ENCODE peak calls at places on chromosomes 6 and 20, in seven cellular contexts. One of them, this sample, is unnamed.

GRCh38 chr6:64681416-64682160 is 1025.4 kb downstream of the EYS start:
- DNase-seq in SJSA1: no peak
- DNase-seq in suprapubic skin: no peak
- DNase-seq in ovary: no peak
- DNase-seq in stomach: no peak
- DNase-seq in astrocyte: no peak
- DNase-seq in fibroblast of lung: no peak
- DNase-seq in this sample: no peak

GRCh38 chr6:108518714-108519576 is 41.8 kb upstream of the FOXO3 start:
- DNase-seq in SJSA1: no peak
- DNase-seq in suprapubic skin: no peak
- DNase-seq in ovary: no peak
- DNase-seq in stomach: no peak
- DNase-seq in astrocyte: no peak
- DNase-seq in fibroblast of lung: peak; percentile 25
- DNase-seq in this sample: no peak

GRCh38 chr20:37989601-37990001 is 43.7 kb downstream of the TTI1 start:
- DNase-seq in SJSA1: no peak
- DNase-seq in suprapubic skin: peak; percentile 43
- DNase-seq in ovary: no peak
- DNase-seq in stomach: peak; percentile 86
- DNase-seq in astrocyte: no peak
- DNase-seq in fibroblast of lung: no peak
- DNase-seq in this sample: peak; percentile 41

GRCh38 chr20:36604952-36605308 is 649 bp upstream of the RAB5IF start:
- DNase-seq in SJSA1: no peak
- DNase-seq in suprapubic skin: peak; percentile 83
- DNase-seq in ovary: peak; percentile 48
- DNase-seq in stomach: peak; percentile 41
- DNase-seq in astrocyte: no peak
- DNase-seq in fibroblast of lung: no peak
- DNase-seq in this sample: peak; percentile 28

GRCh38 chr6:5274231-5274630 is 12.9 kb downstream of the FARS2 start:
- DNase-seq in SJSA1: no peak
- DNase-seq in suprapubic skin: no peak
- DNase-seq in ovary: no peak
- DNase-seq in stomach: no peak
- DNase-seq in astrocyte: no peak
- DNase-seq in fibroblast of lung: no peak
- DNase-seq in this sample: no peak

GRCh38 chr6:36241728-36242127 is 28.1 kb upstream of the PNPLA1 start:
- DNase-seq in SJSA1: no peak
- DNase-seq in suprapubic skin: no peak
- DNase-seq in ovary: no peak
- DNase-seq in stomach: no peak
- DNase-seq in astrocyte: no peak
- DNase-seq in fibroblast of lung: peak; percentile 21
- DNase-seq in this sample: no peak

GRCh38 chr6:97282238-97282725 is 734 bp downstream of the MMS22L start:
- DNase-seq in SJSA1: no peak
- DNase-seq in suprapubic skin: no peak
- DNase-seq in ovary: no peak
- DNase-seq in stomach: no peak
- DNase-seq in astrocyte: no peak
- DNase-seq in fibroblast of lung: peak; percentile 7
- DNase-seq in this sample: no peak

GRCh38 chr20:57259179-57260021 is 7.0 kb downstream of the BMP7 start:
- DNase-seq in SJSA1: no peak
- DNase-seq in suprapubic skin: no peak
- DNase-seq in ovary: no peak
- DNase-seq in stomach: no peak
- DNase-seq in astrocyte: no peak
- DNase-seq in fibroblast of lung: no peak
- DNase-seq in this sample: no peak

GRCh38 chr6:28719275-28719940 is 193.7 kb downstream of the GPX5 start:
- DNase-seq in SJSA1: peak; percentile 50
- DNase-seq in suprapubic skin: no peak
- DNase-seq in ovary: no peak
- DNase-seq in stomach: no peak
- DNase-seq in astrocyte: no peak
- DNase-seq in fibroblast of lung: no peak
- DNase-seq in this sample: no peak

GRCh38 chr6:132797975-132798819 is at the start of gene SLC18B1:
- DNase-seq in SJSA1: peak; percentile 47
- DNase-seq in suprapubic skin: peak; percentile 87
- DNase-seq in ovary: peak; percentile 40
- DNase-seq in stomach: peak; percentile 60
- DNase-seq in astrocyte: no peak
- DNase-seq in fibroblast of lung: peak; percentile 34
- DNase-seq in this sample: peak; percentile 55

GRCh38 chr6:164927288-164928040 is 381.9 kb downstream of the C6orf118 start:
- DNase-seq in SJSA1: peak; percentile 61
- DNase-seq in suprapubic skin: no peak
- DNase-seq in ovary: peak; percentile 45
- DNase-seq in stomach: peak; percentile 69
- DNase-seq in astrocyte: peak; percentile 14
- DNase-seq in fibroblast of lung: peak; percentile 50
- DNase-seq in this sample: peak; percentile 64

GRCh38 chr20:39048000-39048696 is 86.0 kb downstream of the DHX35 start:
- DNase-seq in SJSA1: peak; percentile 72
- DNase-seq in suprapubic skin: no peak
- DNase-seq in ovary: peak; percentile 75
- DNase-seq in stomach: peak; percentile 86
- DNase-seq in astrocyte: peak; percentile 42
- DNase-seq in fibroblast of lung: peak; percentile 78
- DNase-seq in this sample: peak; percentile 87

GRCh38 chr20:2301164-2301622 is 5.4 kb downstream of the TGM3 start:
- DNase-seq in SJSA1: peak; percentile 68
- DNase-seq in suprapubic skin: peak; percentile 80
- DNase-seq in ovary: no peak
- DNase-seq in stomach: no peak
- DNase-seq in astrocyte: peak; percentile 11
- DNase-seq in fibroblast of lung: no peak
- DNase-seq in this sample: no peak

GRCh38 chr20:38325905-38326304 is 20.4 kb upstream of the LBP start:
- DNase-seq in SJSA1: no peak
- DNase-seq in suprapubic skin: no peak
- DNase-seq in ovary: no peak
- DNase-seq in stomach: no peak
- DNase-seq in astrocyte: no peak
- DNase-seq in fibroblast of lung: no peak
- DNase-seq in this sample: no peak

GRCh38 chr6:127868338-127868737 is 32.5 kb downstream of the THEMIS start:
- DNase-seq in SJSA1: no peak
- DNase-seq in suprapubic skin: no peak
- DNase-seq in ovary: no peak
- DNase-seq in stomach: no peak
- DNase-seq in astrocyte: no peak
- DNase-seq in fibroblast of lung: no peak
- DNase-seq in this sample: no peak

GRCh38 chr6:33962186-33962585 is 158.4 kb upstream of the MLN start:
- DNase-seq in SJSA1: no peak
- DNase-seq in suprapubic skin: peak; percentile 59
- DNase-seq in ovary: no peak
- DNase-seq in stomach: no peak
- DNase-seq in astrocyte: no peak
- DNase-seq in fibroblast of lung: peak; percentile 15
- DNase-seq in this sample: no peak

GRCh38 chr20:35739294-35740163 is 2.5 kb downstream of the RBM39 start:
- DNase-seq in SJSA1: no peak
- DNase-seq in suprapubic skin: no peak
- DNase-seq in ovary: no peak
- DNase-seq in stomach: no peak
- DNase-seq in astrocyte: peak; percentile 21
- DNase-seq in fibroblast of lung: peak; percentile 53
- DNase-seq in this sample: no peak

GRCh38 chr6:166627039-166627874 is at the start of gene RPS6KA2:
- DNase-seq in SJSA1: peak; percentile 100
- DNase-seq in suprapubic skin: peak; percentile 100
- DNase-seq in ovary: peak; percentile 100
- DNase-seq in stomach: peak; percentile 100
- DNase-seq in astrocyte: peak; percentile 99
- DNase-seq in fibroblast of lung: peak; percentile 99
- DNase-seq in this sample: peak; percentile 100

DNA sequence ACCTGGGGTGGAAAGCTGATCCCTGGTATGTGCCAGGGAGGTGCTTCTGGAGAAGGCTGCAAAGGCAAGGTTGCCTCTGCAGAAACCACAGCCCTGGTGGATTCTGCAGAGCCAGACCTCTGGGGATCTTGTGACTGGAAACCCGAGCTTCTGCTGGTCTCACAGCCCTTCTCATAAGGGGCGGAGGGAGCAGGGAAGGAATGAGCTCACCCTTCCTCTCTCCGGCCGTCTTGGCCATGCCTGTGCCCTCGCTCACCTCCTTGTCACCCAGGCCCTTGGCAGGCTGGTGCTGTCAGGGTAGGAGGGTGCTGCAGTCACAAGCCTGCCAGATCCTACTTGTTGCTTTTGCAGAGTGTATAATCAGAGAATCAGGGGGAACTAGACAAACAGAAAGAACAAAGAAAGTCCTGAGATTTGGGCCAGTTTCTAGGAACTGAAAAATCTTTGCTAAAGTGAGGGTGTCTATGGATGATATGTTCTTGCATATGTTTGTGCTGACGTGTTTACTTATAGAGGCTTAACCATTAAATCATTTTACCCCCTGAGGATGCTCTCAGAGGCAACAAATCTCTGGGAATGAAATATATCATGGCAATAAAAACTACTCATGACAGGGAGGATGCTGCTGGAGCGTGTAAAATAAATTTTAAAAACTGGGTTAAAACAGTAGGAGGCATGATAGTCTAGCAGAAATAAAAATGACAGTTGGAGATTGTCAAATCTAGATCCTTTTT is 244.9 kb upstream of the SOX4 start:
- DNase-seq in SJSA1: no peak
- DNase-seq in suprapubic skin: no peak
- DNase-seq in ovary: no peak
- DNase-seq in stomach: no peak
- DNase-seq in astrocyte: peak; percentile 74
- DNase-seq in fibroblast of lung: peak; percentile 69
- DNase-seq in this sample: peak; percentile 5
- H3K27ac ChIP-seq in SJSA1: no peak overlapping the region
- H3K27ac ChIP-seq in suprapubic skin: no peak overlapping the region
- H3K27ac ChIP-seq in ovary: no peak overlapping the region
- H3K27ac ChIP-seq in stomach: no peak overlapping the region
- H3K27ac ChIP-seq in astrocyte: no peak overlapping the region
- H3K27ac ChIP-seq in fibroblast of lung: no peak overlapping the region
- H3K27ac ChIP-seq in this sample: no peak overlapping the region

GRCh38 chr20:50477260-50477659 is 32.9 kb upstream of the PTPN1 start:
- DNase-seq in SJSA1: no peak
- DNase-seq in suprapubic skin: no peak
- DNase-seq in ovary: no peak
- DNase-seq in stomach: no peak
- DNase-seq in astrocyte: no peak
- DNase-seq in fibroblast of lung: no peak
- DNase-seq in this sample: no peak

GRCh38 chr20:50478162-50479036 is 31.8 kb upstream of the PTPN1 start:
- DNase-seq in SJSA1: peak; percentile 78
- DNase-seq in suprapubic skin: peak; percentile 86
- DNase-seq in ovary: peak; percentile 39
- DNase-seq in stomach: peak; percentile 73
- DNase-seq in astrocyte: peak; percentile 35
- DNase-seq in fibroblast of lung: peak; percentile 40
- DNase-seq in this sample: peak; percentile 75

GRCh38 chr20:50471231-50471630 is 39.0 kb upstream of the PTPN1 start:
- DNase-seq in SJSA1: no peak
- DNase-seq in suprapubic skin: no peak
- DNase-seq in ovary: no peak
- DNase-seq in stomach: peak; percentile 49
- DNase-seq in astrocyte: no peak
- DNase-seq in fibroblast of lung: no peak
- DNase-seq in this sample: no peak

GRCh38 chr20:50472693-50473610 is 37.2 kb upstream of the PTPN1 start:
- DNase-seq in SJSA1: no peak
- DNase-seq in suprapubic skin: no peak
- DNase-seq in ovary: no peak
- DNase-seq in stomach: no peak
- DNase-seq in astrocyte: no peak
- DNase-seq in fibroblast of lung: no peak
- DNase-seq in this sample: no peak

DNA sequence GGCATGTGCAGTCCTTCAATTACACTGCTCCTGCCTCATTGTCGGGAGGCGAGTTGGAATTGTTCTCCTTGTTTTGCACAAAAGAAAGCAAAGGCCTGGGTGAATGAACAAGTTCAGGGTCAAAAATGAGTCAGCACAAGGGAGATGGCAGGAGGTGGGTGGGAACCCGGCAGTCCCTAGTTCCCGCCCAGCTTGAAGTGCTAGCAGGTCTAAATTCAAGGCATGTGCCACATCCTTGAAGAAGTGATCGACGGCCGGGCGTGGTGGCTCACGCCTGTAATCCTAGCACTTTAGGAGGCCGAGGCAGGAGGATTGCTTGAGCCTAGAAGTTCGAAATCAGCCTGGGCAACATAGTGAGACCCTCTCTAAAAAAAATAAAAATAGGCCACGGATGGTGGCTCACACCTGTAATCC is 34.3 kb upstream of the PTPN1 start:
- DNase-seq in SJSA1: no peak
- DNase-seq in suprapubic skin: no peak
- DNase-seq in ovary: peak; percentile 76
- DNase-seq in stomach: peak; percentile 42
- DNase-seq in astrocyte: peak; percentile 46
- DNase-seq in fibroblast of lung: peak; percentile 61
- DNase-seq in this sample: no peak
- H3K27ac ChIP-seq in SJSA1: no peak overlapping the region
- H3K27ac ChIP-seq in suprapubic skin: no peak overlapping the region
- H3K27ac ChIP-seq in ovary: no peak overlapping the region
- H3K27ac ChIP-seq in stomach: no peak overlapping the region
- H3K27ac ChIP-seq in astrocyte: no peak overlapping the region
- H3K27ac ChIP-seq in fibroblast of lung: no peak overlapping the region
- H3K27ac ChIP-seq in this sample: no peak overlapping the region

DNA sequence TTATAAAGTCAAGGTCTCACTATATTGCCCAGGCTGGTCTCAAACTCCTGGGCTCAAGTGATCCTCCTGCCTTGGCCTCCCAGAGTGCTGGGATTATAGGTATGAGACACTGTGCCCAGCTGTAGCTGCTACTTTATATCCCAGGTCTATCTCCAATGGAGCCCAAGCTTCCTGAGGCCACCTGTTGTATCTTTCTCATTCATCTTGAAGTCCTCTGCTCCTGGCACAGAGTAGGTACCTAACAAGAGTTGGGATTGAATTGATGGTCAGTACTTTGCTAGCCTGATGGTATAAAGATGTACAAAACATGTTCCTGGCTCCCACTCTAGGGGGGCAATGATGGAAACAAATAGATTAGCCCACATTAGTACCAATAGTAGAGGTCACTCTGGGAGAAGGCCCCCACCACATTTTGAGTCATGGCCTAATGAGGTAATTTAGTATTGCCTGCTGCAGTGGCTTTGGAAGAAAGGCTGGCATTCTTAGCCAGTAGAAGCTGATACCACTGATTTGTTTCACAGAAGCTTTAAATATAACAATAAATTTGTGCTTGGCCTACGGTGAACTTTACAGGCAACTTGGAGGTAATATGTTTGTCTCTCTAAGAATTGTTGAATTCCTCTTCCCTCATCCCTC is 5.4 kb downstream of the PTPN1 start:
- DNase-seq in SJSA1: no peak
- DNase-seq in suprapubic skin: no peak
- DNase-seq in ovary: no peak
- DNase-seq in stomach: no peak
- DNase-seq in astrocyte: no peak
- DNase-seq in fibroblast of lung: no peak
- DNase-seq in this sample: no peak
- H3K27ac ChIP-seq in SJSA1: no peak overlapping the region
- H3K27ac ChIP-seq in suprapubic skin: no peak overlapping the region
- H3K27ac ChIP-seq in ovary: no peak overlapping the region
- H3K27ac ChIP-seq in stomach: peak overlapping the region; percentile 81
- H3K27ac ChIP-seq in astrocyte: peak overlapping the region; percentile 11
- H3K27ac ChIP-seq in fibroblast of lung: no peak overlapping the region
- H3K27ac ChIP-seq in this sample: no peak overlapping the region

GRCh38 chr20:62142252-62143117 is 709 bp downstream of the PSMA7 start:
- DNase-seq in SJSA1: no peak
- DNase-seq in suprapubic skin: no peak
- DNase-seq in ovary: no peak
- DNase-seq in stomach: peak; percentile 36
- DNase-seq in astrocyte: no peak
- DNase-seq in fibroblast of lung: no peak
- DNase-seq in this sample: peak; percentile 40
- H3K27ac ChIP-seq in SJSA1: peak overlapping the region; percentile 96
- H3K27ac ChIP-seq in suprapubic skin: peak overlapping the region; percentile 99
- H3K27ac ChIP-seq in ovary: peak overlapping the region; percentile 100
- H3K27ac ChIP-seq in stomach: peak overlapping the region; percentile 91
- H3K27ac ChIP-seq in astrocyte: peak overlapping the region; percentile 88
- H3K27ac ChIP-seq in fibroblast of lung: peak overlapping the region; percentile 83
- H3K27ac ChIP-seq in this sample: peak overlapping the region; percentile 92

This sample was measured in body of pancreas.